ENCODE peak calls at places on chromosomes 4 and X, in eight cellular contexts. R is GM20000, C is mammary epithelial cell, I is ascending aorta, G is RWPE1, D is Peyer's patch, M is thyroid gland, U is GM13976. X is an unnamed sample.

GRCh38 chr4:141329174-141329569 is 108.5 kb downstream of the ZNF330 start:
- DNase-seq in G (peak; percentile 27), U (no peak), I (no peak), R (no peak), C (peak; percentile 82), D (no peak), M (no peak), X (no peak)

GRCh38 chr4:72505314-72505744 is 63.7 kb downstream of the ADAMTS3 start:
- DNase-seq in C (peak; percentile 25), I (no peak), G (peak; percentile 32), U (peak; percentile 15), R (peak; percentile 29), D (no peak), M (peak; percentile 23), X (peak; percentile 59)

GRCh38 chr4:47167391-47167790 is 136.0 kb downstream of the GABRB1 start:
- DNase-seq in C (no peak), U (no peak), D (no peak), R (no peak), I (no peak), M (no peak), G (no peak), X (no peak)

GRCh38 chr4:119593698-119594097 is 34.9 kb downstream of the PDE5A start:
- DNase-seq in D (no peak), G (no peak), U (no peak), R (no peak), C (no peak), M (no peak), I (no peak), X (no peak)

GRCh38 chrX:39516399-39516798 is 581.4 kb downstream of the BCOR start:
- DNase-seq in G (no peak), U (no peak), R (no peak), M (no peak), C (no peak), D (no peak), I (no peak), X (no peak)

GRCh38 chrX:115459883-115460564 is 101.0 kb upstream of the PLS3 start:
- DNase-seq in G (no peak), I (no peak), R (no peak), D (no peak), M (no peak), C (no peak), U (no peak), X (no peak)

GRCh38 chr4:158077835-158078234 is 95.0 kb downstream of the GASK1B start:
- DNase-seq in U (no peak), D (no peak), R (no peak), G (no peak), C (no peak), M (no peak), I (no peak), X (no peak)

GRCh38 chrX:107845625-107846024 is 20.0 kb downstream of the MID2 start:
- DNase-seq in R (no peak), M (no peak), D (no peak), I (no peak), U (no peak), G (no peak), C (no peak), X (no peak)

GRCh38 chrX:120464409-120464808 is 4.7 kb downstream of the LAMP2 start:
- DNase-seq in D (no peak), I (no peak), M (no peak), G (no peak), C (no peak), U (no peak), R (no peak), X (peak; percentile 25)

GRCh38 chrX:92232182-92232581 is 453.0 kb downstream of the PCDH11X start:
- DNase-seq in R (no peak), C (no peak), G (no peak), D (no peak), I (no peak), M (no peak), U (no peak), X (no peak)
- TF ChIP-seq CTCF in R (no peak), C (peak; percentile 56), G (peak; percentile 25), D (no peak), I (peak; percentile 20), M (no peak), U (no peak), X (peak; percentile 46)

DNA sequence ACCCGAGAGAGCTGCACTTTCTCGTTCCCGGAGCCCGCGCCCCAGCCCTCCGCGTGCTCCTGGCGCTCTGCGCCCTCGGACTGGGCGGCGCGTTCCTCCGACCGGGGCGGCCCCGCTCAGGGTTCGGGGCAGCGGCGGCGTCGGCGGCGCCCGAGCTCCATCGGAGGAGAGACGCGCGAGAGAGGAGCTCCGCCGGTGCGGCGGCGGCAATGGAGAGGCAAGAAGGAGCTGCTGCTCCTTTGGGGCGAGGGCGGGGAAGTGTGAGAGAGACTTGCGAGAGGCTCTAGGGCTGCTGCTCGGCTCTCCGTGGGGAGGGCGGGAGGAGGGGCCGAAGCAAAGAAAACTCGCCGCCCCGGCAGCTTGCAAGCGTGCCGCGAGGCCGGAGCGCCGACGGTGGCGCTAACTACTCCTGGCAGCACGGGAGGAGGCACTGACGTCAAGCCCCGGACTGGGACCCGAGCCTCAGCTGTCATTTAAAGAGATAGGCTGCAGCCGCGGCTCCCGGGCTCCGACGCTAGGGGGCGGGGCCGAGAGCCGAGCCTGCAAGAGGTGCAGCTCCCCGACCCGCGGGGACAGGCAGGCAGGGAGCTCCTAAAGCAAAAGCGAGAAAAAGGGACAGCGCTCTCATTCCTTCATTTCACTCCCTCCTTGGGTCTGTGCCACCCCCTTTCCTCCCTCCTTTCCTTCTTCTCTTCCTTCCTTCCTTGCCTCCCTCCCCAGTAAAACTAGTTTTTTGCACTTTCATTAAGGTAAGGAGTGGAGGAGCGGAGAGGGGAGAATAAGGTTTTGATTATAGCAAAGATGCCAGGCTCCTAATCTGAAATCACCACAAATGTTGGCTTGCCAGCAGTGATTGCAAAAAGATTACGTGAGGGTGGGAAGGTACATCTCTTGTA is at the start of gene KCTD8:
- DNase-seq in R (peak; percentile 88), I (peak; percentile 93), C (peak; percentile 81), D (no peak), M (peak; percentile 98), U (peak; percentile 83), G (peak; percentile 82), X (peak; percentile 81)
- TF ChIP-seq CTCF in R (peak; percentile 91), I (peak; percentile 62), C (peak; percentile 48), D (peak; percentile 36), M (peak; percentile 57), U (peak; percentile 75), G (peak; percentile 86), X (peak; percentile 49)

GRCh38 chrX:32525234-32525633 is 686.1 kb downstream of the DMD start:
- DNase-seq in M (no peak), C (no peak), R (no peak), G (no peak), U (no peak), I (no peak), D (no peak), X (no peak)

GRCh38 chrX:32532282-32532681 is 679.1 kb downstream of the DMD start:
- DNase-seq in M (no peak), G (no peak), D (no peak), C (no peak), R (no peak), I (no peak), U (no peak), X (no peak)

GRCh38 chrX:32533848-32534247 is 677.5 kb downstream of the DMD start:
- DNase-seq in C (no peak), G (no peak), D (no peak), U (no peak), R (no peak), M (no peak), I (no peak), X (no peak)

GRCh38 chrX:32530802-32531403 is 680.4 kb downstream of the DMD start:
- DNase-seq in M (peak; percentile 2), D (no peak), G (peak; percentile 1), C (peak; percentile 20), R (peak; percentile 3), I (no peak), U (no peak), X (peak; percentile 39)
- TF ChIP-seq CTCF in M (peak; percentile 65), D (peak; percentile 29), G (peak; percentile 51), C (peak; percentile 80), R (no peak), I (peak; percentile 44), U (peak; percentile 21), X (peak; percentile 74)

GRCh38 chrX:68945603-68946228 is 116.9 kb downstream of the EFNB1 start:
- DNase-seq in I (peak; percentile 60), G (peak; percentile 9), D (no peak), R (no peak), C (no peak), M (no peak), U (peak; percentile 13), X (no peak)
- TF ChIP-seq CTCF in I (peak; percentile 20), G (peak; percentile 9), D (no peak), R (no peak), C (peak; percentile 2), M (no peak), U (peak; percentile 7), X (peak; percentile 5)